ENCODE peak calls at places on chromosomes 6 and 20, in nine cellular contexts. W is left ventricle myocardium inferior, H is choroid plexus epithelial cell, A is WTC11, F is MCF 10A, M is fibroblast of the aortic adventitia, V is glutamatergic neuron, Z is foreskin fibroblast, L is uterus. S is an unnamed sample.

GRCh38 chr6:112086744-112087135 is 542 bp downstream of the TUBE1 start:
- DNase-seq in W (no peak), F (peak), M (peak), L (no peak), Z (peak), V (no peak), A (no peak), H (peak), S (no peak)

GRCh38 chr6:35931120-35931561 is 10.2 kb upstream of the SRPK1 start:
- DNase-seq in V (peak), M (no peak), L (no peak), H (no peak), F (no peak), W (no peak), A (peak), Z (no peak), S (no peak)

GRCh38 chr20:4076671-4077070 is 61.3 kb upstream of the RNF24 start:
- DNase-seq in H (peak), A (no peak), L (peak), W (no peak), Z (peak), V (no peak), M (peak), F (peak), S (no peak)

GRCh38 chr6:136921521-136921935 is 573 bp upstream of the SLC35D3 start:
- DNase-seq in M (no peak), Z (peak), V (peak), W (no peak), F (no peak), L (no peak), A (peak), H (no peak), S (peak)

GRCh38 chr6:10389739-10390494 is 25.0 kb downstream of the TFAP2A start:
- DNase-seq in H (no peak), V (no peak), W (no peak), Z (no peak), F (no peak), M (no peak), L (no peak), A (peak), S (no peak)

GRCh38 chr6:132964868-132965382 is 150.6 kb downstream of the RPS12 start:
- DNase-seq in A (no peak), H (peak), M (no peak), Z (peak), V (no peak), L (no peak), W (no peak), F (no peak), S (no peak)

GRCh38 chr6:137823826-137824501 is 43.1 kb upstream of the TNFAIP3 start:
- DNase-seq in W (peak), V (peak), H (peak), A (no peak), F (no peak), L (peak), M (peak), Z (peak), S (peak)

GRCh38 chr6:101401792-101402617 is 8.5 kb downstream of the GRIK2 start:
- DNase-seq in V (peak), F (no peak), W (no peak), Z (peak), M (no peak), A (peak), H (no peak), L (no peak), S (no peak)

GRCh38 chr6:52595000-52595795 is 18.3 kb upstream of the TRAM2 start:
- DNase-seq in W (peak), A (no peak), L (peak), V (peak), Z (peak), M (peak), F (peak), H (peak), S (peak)

GRCh38 chr20:3471397-3472021 is 691 bp downstream of the ATRN start:
- DNase-seq in W (no peak), M (no peak), A (no peak), V (no peak), L (no peak), F (no peak), H (peak), Z (no peak), S (no peak)

GRCh38 chr6:93968126-93968525 is 548.8 kb upstream of the EPHA7 start:
- DNase-seq in V (no peak), Z (no peak), M (no peak), W (no peak), H (no peak), L (no peak), F (no peak), A (no peak), S (no peak)

GRCh38 chr6:37254881-37255280 is 2.7 kb upstream of the TBC1D22B start:
- DNase-seq in M (no peak), F (no peak), L (no peak), A (peak), H (no peak), V (no peak), W (no peak), Z (no peak), S (no peak)

GRCh38 chr20:62258499-62259293 is 20.4 kb downstream of the OSBPL2 start:
- DNase-seq in W (no peak), A (no peak), H (peak), V (no peak), F (peak), M (peak), L (no peak), Z (peak), S (no peak)

GRCh38 chr20:63822276-63822696 is 8.8 kb downstream of the ZBTB46 start:
- DNase-seq in Z (no peak), M (no peak), F (no peak), H (peak), A (no peak), V (no peak), L (no peak), W (no peak), S (no peak)

GRCh38 chr6:31559958-31560696 is 12.0 kb upstream of the LTA start:
- DNase-seq in W (peak), V (no peak), L (peak), Z (peak), F (peak), A (no peak), H (peak), M (peak), S (peak)

GRCh38 chr6:76135481-76135880 is 63.0 kb upstream of the IMPG1 start:
- DNase-seq in F (no peak), Z (no peak), H (no peak), L (no peak), M (no peak), V (no peak), W (no peak), A (no peak), S (no peak)

GRCh38 chr6:3209114-3210023 is 18.1 kb downstream of the TUBB2B start:
- DNase-seq in L (peak), H (peak), A (peak), F (peak), W (peak), Z (peak), M (peak), V (peak), S (no peak)

GRCh38 chr6:111220383-111221031 is 133.2 kb downstream of the SLC16A10 start:
- DNase-seq in A (no peak), L (no peak), Z (no peak), M (no peak), W (no peak), F (no peak), H (no peak), V (no peak), S (no peak)

GRCh38 chr6:40948598-40948997 is 90.4 kb downstream of the UNC5CL start:
- DNase-seq in M (no peak), A (no peak), V (no peak), W (no peak), H (peak), Z (peak), F (no peak), L (no peak), S (no peak)

GRCh38 chr6:110476046-110476849 is at the start of gene SLC22A16:
- DNase-seq in M (peak), V (peak), H (peak), F (no peak), Z (peak), W (no peak), L (no peak), A (peak), S (no peak)

GRCh38 chr6:710601-711571 is 17.9 kb upstream of the EXOC2 start:
- DNase-seq in Z (peak), F (peak), V (peak), L (peak), M (peak), H (peak), W (peak), A (peak), S (peak)

GRCh38 chr6:103578115-103578514 is 1281.6 kb downstream of the HACE1 start:
- DNase-seq in Z (no peak), F (no peak), W (no peak), V (no peak), L (no peak), H (no peak), M (no peak), A (no peak), S (no peak)

GRCh38 chr20:6069669-6070068 is 15.8 kb upstream of the LRRN4 start:
- DNase-seq in L (no peak), A (no peak), F (no peak), H (no peak), V (no peak), M (no peak), Z (no peak), W (no peak), S (no peak)

GRCh38 chr6:167896648-167897047 is 69.9 kb downstream of the AFDN start:
- DNase-seq in F (no peak), L (no peak), V (no peak), W (no peak), Z (no peak), M (no peak), A (no peak), H (no peak), S (no peak)

GRCh38 chr6:169844946-169845345 is 93.5 kb downstream of the ERMARD start:
- DNase-seq in W (no peak), L (no peak), H (no peak), Z (no peak), M (no peak), V (no peak), A (no peak), F (no peak), S (no peak)

GRCh38 chr6:112221561-112221960 is 32.8 kb downstream of the LAMA4 start:
- DNase-seq in M (peak), H (peak), V (no peak), A (no peak), W (no peak), F (no peak), Z (no peak), L (no peak), S (no peak)

GRCh38 chr6:129251669-129252376 is 368.9 kb downstream of the LAMA2 start:
- DNase-seq in V (peak), Z (peak), L (peak), W (no peak), H (peak), M (peak), A (peak), F (peak), S (peak)

GRCh38 chr6:129253731-129254130 is 370.8 kb downstream of the LAMA2 start:
- DNase-seq in L (no peak), M (no peak), F (no peak), A (no peak), W (no peak), V (no peak), Z (no peak), H (no peak), S (no peak)

GRCh38 chr6:129248976-129249375 is 366.0 kb downstream of the LAMA2 start:
- DNase-seq in M (no peak), F (no peak), V (no peak), A (no peak), H (no peak), W (peak), Z (no peak), L (no peak), S (no peak)

DNA sequence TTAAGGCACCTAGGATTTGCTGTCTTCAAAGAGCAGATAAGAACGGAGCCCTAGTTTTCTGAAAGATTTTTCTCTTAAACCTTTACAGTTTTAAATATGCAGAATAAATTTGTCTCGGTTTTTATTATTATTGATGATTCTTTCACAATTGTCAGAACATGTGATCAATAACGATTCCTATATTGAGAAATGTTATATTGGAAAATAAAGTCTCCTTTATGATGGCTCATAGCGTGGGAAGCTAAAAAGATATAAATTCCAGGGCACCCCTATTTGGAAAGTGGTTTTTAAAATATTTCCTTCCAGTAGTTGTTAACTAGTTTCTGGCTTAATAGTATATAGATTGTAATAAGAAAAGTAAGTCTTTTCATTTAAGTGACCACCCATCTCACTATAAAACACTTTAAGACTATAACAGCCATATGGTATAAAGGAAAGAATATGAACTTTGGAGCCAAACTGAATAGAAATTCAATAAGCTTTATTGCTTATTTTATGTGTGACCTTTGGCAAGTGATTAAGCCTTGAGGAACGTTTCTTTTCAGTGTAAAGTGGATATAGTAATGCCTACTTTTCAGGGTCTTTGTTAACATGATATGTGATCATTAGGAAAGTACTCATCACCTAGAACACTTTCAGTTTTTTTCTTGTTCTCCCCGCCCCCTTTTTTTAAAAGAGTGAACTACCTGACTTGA is 369.6 kb downstream of the LAMA2 start:
- DNase-seq in A (no peak), V (no peak), M (no peak), Z (peak), H (peak), W (no peak), L (no peak), F (no peak), S (no peak)
- TF ChIP-seq CTCF in A (no peak), V (peak), M (no peak), Z (no peak), H (no peak), W (peak), L (no peak), F (no peak), S (no peak)

GRCh38 chr20:57022306-57022705 is 244.1 kb downstream of the BMP7 start:
- DNase-seq in A (peak), F (no peak), V (no peak), H (no peak), L (no peak), W (no peak), M (no peak), Z (no peak), S (no peak)
- TF ChIP-seq CTCF in A (no peak), F (no peak), V (no peak), H (peak), L (no peak), W (no peak), M (no peak), Z (no peak), S (no peak)

DNA sequence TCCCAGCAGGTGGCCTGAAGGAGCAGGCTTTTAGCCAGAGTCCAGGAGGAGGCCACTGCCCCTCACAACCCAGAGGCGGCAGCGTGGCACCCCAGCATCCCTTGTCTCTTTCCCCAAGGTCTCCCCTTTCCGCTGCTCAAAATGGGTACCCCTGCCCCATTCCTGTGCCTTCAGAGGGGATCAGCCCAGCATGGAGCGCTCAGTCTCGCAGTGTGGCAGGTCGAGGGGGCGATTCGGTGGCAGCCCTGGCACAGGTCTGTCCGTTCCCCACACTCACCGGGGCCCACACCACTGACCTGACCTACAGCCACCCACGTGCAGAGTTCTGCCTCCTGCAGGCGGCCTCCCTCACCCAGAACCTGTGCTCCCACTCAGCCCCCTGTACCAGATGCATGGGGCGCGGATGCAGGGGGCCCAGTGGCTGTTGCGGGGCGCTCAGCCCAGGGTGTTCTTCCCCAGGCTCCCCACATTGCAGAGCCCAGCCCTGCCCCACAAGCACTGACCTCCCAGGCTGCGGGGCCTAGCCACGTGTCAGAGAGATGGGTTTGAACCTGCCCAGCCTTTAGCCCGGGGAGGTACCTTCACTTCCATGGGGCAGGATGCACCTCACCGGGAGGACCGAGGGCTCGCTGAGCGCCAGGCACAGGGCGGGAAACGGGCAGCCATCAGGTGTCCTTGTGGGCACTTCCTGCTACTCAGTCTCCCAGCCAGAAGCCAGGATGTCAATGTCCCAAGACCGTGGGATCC is 41.8 kb downstream of the DSTN start:
- DNase-seq in A (peak), F (peak), M (peak), H (peak), Z (peak), V (peak), W (no peak), L (no peak), S (peak)
- TF ChIP-seq CTCF in A (no peak), F (no peak), M (peak), H (peak), Z (peak), V (peak), W (peak), L (no peak), S (peak)

DNA sequence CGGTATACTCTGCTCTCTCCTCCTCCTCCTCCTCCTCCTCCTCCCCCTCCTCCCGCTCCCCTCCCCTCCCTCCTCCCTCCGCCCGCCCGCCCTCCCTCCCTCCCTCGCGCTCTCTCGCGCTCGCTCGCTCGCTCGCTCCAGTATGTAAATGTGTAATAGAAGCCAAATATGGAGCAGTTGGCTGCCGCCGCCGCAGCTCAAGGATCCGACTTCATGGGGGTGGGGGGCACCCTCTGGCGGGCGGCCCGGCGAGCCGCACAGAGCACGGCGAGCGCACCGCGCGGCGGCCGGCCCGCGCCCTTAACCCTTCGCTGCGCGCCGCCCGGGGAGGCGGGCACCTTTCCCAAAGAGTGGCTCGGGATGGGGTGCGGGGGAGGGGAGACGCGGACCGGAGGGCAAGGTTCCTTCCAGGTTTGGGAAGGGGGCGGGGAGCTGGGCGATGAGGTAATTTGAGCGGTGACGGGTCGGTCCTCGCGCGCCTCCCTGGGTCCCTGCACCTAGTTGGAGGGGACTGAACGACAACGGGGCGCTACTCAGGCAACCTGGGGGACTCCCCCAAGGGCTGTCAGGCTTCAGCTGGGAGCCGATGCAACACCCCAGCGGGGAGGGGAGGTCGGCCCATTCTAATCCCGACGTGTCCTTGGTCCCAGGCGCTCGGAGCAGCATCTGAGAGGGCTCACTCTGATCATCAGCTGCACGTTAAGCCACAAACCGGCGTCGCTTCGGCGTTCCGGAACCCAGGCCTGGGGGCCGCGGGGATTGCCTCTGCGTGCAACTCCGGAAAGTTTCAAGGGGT is 407 bp upstream of the ATXN1 start:
- DNase-seq in M (peak), L (peak), A (peak), Z (peak), H (peak), F (peak), W (peak), V (peak), S (peak)
- TF ChIP-seq CTCF in M (peak), L (peak), A (no peak), Z (no peak), H (peak), F (peak), W (peak), V (no peak), S (peak)

DNA sequence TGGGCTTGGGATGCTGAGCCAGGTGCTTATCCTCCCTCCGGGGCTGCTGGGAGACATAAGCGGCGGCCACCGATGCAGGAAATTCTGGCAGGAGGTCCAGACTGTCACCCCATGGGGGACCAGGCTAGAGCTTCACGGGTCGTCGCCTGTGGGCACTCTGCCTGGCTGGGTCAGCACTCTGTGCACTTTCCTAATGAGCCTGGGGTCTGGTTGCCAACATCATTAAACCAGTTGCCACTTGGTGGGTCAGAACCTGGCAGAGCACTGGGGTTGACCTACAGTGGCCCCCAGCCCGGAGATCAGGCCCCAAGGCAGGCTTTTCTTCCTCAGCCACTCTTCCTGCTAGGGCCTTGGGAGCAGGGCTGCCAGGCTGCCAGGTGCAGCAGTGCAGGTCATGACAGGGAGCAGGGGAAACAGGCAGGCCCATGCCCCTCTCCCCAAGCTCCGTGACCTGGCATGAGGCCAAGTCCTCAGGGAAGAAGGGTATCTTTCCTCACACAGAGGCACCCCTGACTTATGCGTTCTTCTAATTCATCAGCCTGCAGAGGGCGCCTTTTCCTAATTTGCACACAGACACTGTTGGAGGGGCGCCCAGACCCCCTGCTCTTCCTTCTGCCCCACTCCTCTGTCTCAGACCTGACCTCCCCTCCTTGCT is 154.5 kb upstream of the MLN start:
- DNase-seq in L (no peak), M (no peak), W (no peak), F (peak), Z (no peak), A (peak), H (peak), V (peak), S (no peak)
- TF ChIP-seq CTCF in L (no peak), M (peak), W (no peak), F (peak), Z (no peak), A (peak), H (peak), V (peak), S (no peak)

GRCh38 chr20:10532351-10532750 is 97.2 kb downstream of the SLX4IP start:
- DNase-seq in Z (no peak), L (no peak), V (no peak), F (no peak), W (no peak), A (no peak), M (no peak), H (no peak), S (no peak)

GRCh38 chr20:10537850-10538480 is 102.9 kb downstream of the SLX4IP start:
- DNase-seq in A (no peak), V (no peak), L (no peak), H (peak), M (peak), Z (peak), F (no peak), W (no peak), S (no peak)

GRCh38 chr20:10539818-10540553 is 104.9 kb downstream of the SLX4IP start:
- DNase-seq in F (no peak), Z (no peak), M (no peak), H (no peak), L (no peak), V (no peak), A (no peak), W (no peak), S (no peak)

GRCh38 chr20:10538768-10539167 is 103.7 kb downstream of the SLX4IP start:
- DNase-seq in W (no peak), Z (no peak), F (no peak), L (no peak), A (no peak), H (no peak), V (no peak), M (no peak), S (no peak)

GRCh38 chr20:10536531-10536930 is 101.4 kb downstream of the SLX4IP start:
- DNase-seq in H (peak), Z (peak), V (peak), L (no peak), F (peak), A (peak), W (no peak), M (peak), S (no peak)
- TF ChIP-seq CTCF in H (peak), Z (peak), V (peak), L (peak), F (peak), A (no peak), W (peak), M (peak), S (peak)